ENCODE peak calls at places on chromosomes 4 and X, in seven cellular contexts. One of them, this sample, is unnamed.

GRCh38 chrX:17697191-17697590 is 40.1 kb upstream of the SCML1 start:
- DNase-seq in transverse colon: no peak
- DNase-seq in K562: no peak
- DNase-seq in GM12878: no peak
- DNase-seq in sigmoid colon: no peak
- DNase-seq in endothelial cell of umbilical vein: peak
- DNase-seq in HepG2: peak
- DNase-seq in this sample: no peak

GRCh38 chr4:27692868-27693634 is 832.4 kb downstream of the STIM2 start:
- DNase-seq in transverse colon: no peak
- DNase-seq in K562: no peak
- DNase-seq in GM12878: no peak
- DNase-seq in sigmoid colon: no peak
- DNase-seq in endothelial cell of umbilical vein: no peak
- DNase-seq in HepG2: no peak
- DNase-seq in this sample: no peak

GRCh38 chr4:77220841-77221613 is 64.0 kb downstream of the CCNG2 start:
- DNase-seq in transverse colon: no peak
- DNase-seq in K562: peak
- DNase-seq in GM12878: no peak
- DNase-seq in sigmoid colon: no peak
- DNase-seq in endothelial cell of umbilical vein: no peak
- DNase-seq in HepG2: no peak
- DNase-seq in this sample: no peak

GRCh38 chrX:67619253-67619652 is 75.4 kb downstream of the AR start:
- DNase-seq in transverse colon: no peak
- DNase-seq in K562: no peak
- DNase-seq in GM12878: no peak
- DNase-seq in sigmoid colon: no peak
- DNase-seq in endothelial cell of umbilical vein: peak
- DNase-seq in HepG2: no peak
- DNase-seq in this sample: no peak

GRCh38 chrX:13702390-13702789 is 13.5 kb downstream of the RAB9A start:
- DNase-seq in transverse colon: no peak
- DNase-seq in K562: no peak
- DNase-seq in GM12878: no peak
- DNase-seq in sigmoid colon: no peak
- DNase-seq in endothelial cell of umbilical vein: no peak
- DNase-seq in HepG2: no peak
- DNase-seq in this sample: no peak

GRCh38 chr4:151035321-151035720 is 20.2 kb upstream of the LRBA start:
- DNase-seq in transverse colon: peak
- DNase-seq in K562: no peak
- DNase-seq in GM12878: no peak
- DNase-seq in sigmoid colon: no peak
- DNase-seq in endothelial cell of umbilical vein: no peak
- DNase-seq in HepG2: peak
- DNase-seq in this sample: no peak

GRCh38 chrX:262391-262909 is 18.7 kb upstream of the PLCXD1 start:
- DNase-seq in transverse colon: no peak
- DNase-seq in K562: no peak
- DNase-seq in GM12878: no peak
- DNase-seq in sigmoid colon: peak
- DNase-seq in endothelial cell of umbilical vein: no peak
- DNase-seq in HepG2: peak
- DNase-seq in this sample: no peak

GRCh38 chrX:55312655-55313054 is 47.9 kb upstream of the PAGE3 start:
- DNase-seq in transverse colon: no peak
- DNase-seq in K562: no peak
- DNase-seq in GM12878: no peak
- DNase-seq in sigmoid colon: no peak
- DNase-seq in endothelial cell of umbilical vein: no peak
- DNase-seq in HepG2: no peak
- DNase-seq in this sample: no peak

GRCh38 chrX:5163663-5164062 is 1065.0 kb downstream of the NLGN4X start:
- DNase-seq in transverse colon: no peak
- DNase-seq in K562: no peak
- DNase-seq in GM12878: no peak
- DNase-seq in sigmoid colon: no peak
- DNase-seq in endothelial cell of umbilical vein: no peak
- DNase-seq in HepG2: no peak
- DNase-seq in this sample: no peak

GRCh38 chr4:78902313-78902712 is 36.9 kb downstream of the PAQR3 start:
- DNase-seq in transverse colon: no peak
- DNase-seq in K562: no peak
- DNase-seq in GM12878: no peak
- DNase-seq in sigmoid colon: no peak
- DNase-seq in endothelial cell of umbilical vein: no peak
- DNase-seq in HepG2: peak
- DNase-seq in this sample: no peak

GRCh38 chrX:110657073-110657472 is 138.5 kb downstream of the CHRDL1 start:
- DNase-seq in transverse colon: no peak
- DNase-seq in K562: no peak
- DNase-seq in GM12878: no peak
- DNase-seq in sigmoid colon: no peak
- DNase-seq in endothelial cell of umbilical vein: no peak
- DNase-seq in HepG2: no peak
- DNase-seq in this sample: no peak

GRCh38 chr4:60133414-60133813 is 1066.7 kb upstream of the ADGRL3 start:
- DNase-seq in transverse colon: no peak
- DNase-seq in K562: no peak
- DNase-seq in GM12878: no peak
- DNase-seq in sigmoid colon: no peak
- DNase-seq in endothelial cell of umbilical vein: no peak
- DNase-seq in HepG2: no peak
- DNase-seq in this sample: no peak

GRCh38 chr4:34732579-34732978 is 1511.7 kb downstream of the ARAP2 start:
- DNase-seq in transverse colon: no peak
- DNase-seq in K562: no peak
- DNase-seq in GM12878: no peak
- DNase-seq in sigmoid colon: no peak
- DNase-seq in endothelial cell of umbilical vein: no peak
- DNase-seq in HepG2: peak
- DNase-seq in this sample: no peak

GRCh38 chr4:82431026-82431745 is 796 bp downstream of the ENOPH1 start:
- DNase-seq in transverse colon: peak
- DNase-seq in K562: peak
- DNase-seq in GM12878: no peak
- DNase-seq in sigmoid colon: no peak
- DNase-seq in endothelial cell of umbilical vein: no peak
- DNase-seq in HepG2: no peak
- DNase-seq in this sample: peak

DNA sequence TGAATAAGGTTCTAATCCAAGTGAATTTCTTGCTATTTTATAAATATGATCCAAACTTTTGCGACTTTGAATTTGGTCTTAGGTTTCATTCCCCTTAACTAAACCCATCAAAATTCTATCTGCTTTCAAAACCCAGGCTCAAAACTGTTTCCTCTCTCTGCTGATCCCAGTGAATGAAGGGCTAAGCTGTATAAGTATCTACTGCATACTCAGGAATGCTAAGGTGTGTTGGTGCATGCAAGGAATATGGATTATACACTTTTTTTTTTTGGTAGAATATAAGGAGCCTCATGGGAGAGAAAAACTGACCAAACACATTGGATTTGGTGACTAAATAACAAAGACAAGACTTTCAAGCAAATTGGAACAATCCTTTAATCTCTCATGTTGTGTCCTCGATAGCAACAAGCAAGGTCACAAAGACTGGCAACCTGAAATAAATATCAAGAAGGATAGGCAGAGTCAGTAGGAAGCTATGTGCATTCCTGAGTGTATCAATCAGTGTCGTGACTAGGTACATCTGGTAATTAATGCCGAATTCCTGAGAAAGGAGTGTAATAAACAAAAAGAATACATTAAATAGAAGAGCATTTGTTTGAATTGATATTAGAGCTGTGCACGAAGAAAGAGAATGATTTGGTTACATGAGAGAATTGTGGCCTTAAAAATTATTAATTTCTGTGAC is 74.3 kb upstream of the KCTD8 start:
- DNase-seq in transverse colon: no peak
- DNase-seq in K562: no peak
- DNase-seq in GM12878: no peak
- DNase-seq in sigmoid colon: no peak
- DNase-seq in endothelial cell of umbilical vein: no peak
- DNase-seq in HepG2: no peak
- DNase-seq in this sample: no peak
- H3K4me3 ChIP-seq in transverse colon: no peak
- H3K4me3 ChIP-seq in K562: no peak
- H3K4me3 ChIP-seq in GM12878: no peak
- H3K4me3 ChIP-seq in sigmoid colon: no peak
- H3K4me3 ChIP-seq in endothelial cell of umbilical vein: no peak
- H3K4me3 ChIP-seq in HepG2: no peak
- H3K4me3 ChIP-seq in this sample: no peak

GRCh38 chrX:71106427-71106826 is at the start of gene CXorf65:
- DNase-seq in transverse colon: no peak
- DNase-seq in K562: no peak
- DNase-seq in GM12878: no peak
- DNase-seq in sigmoid colon: no peak
- DNase-seq in endothelial cell of umbilical vein: no peak
- DNase-seq in HepG2: no peak
- DNase-seq in this sample: no peak

GRCh38 chrX:71100581-71101505 is 5.2 kb downstream of the FOXO4 start:
- DNase-seq in transverse colon: no peak
- DNase-seq in K562: peak
- DNase-seq in GM12878: no peak
- DNase-seq in sigmoid colon: no peak
- DNase-seq in endothelial cell of umbilical vein: no peak
- DNase-seq in HepG2: no peak
- DNase-seq in this sample: no peak

GRCh38 chrX:71105638-71106037 is 902 bp downstream of the CXorf65 start:
- DNase-seq in transverse colon: no peak
- DNase-seq in K562: no peak
- DNase-seq in GM12878: no peak
- DNase-seq in sigmoid colon: no peak
- DNase-seq in endothelial cell of umbilical vein: no peak
- DNase-seq in HepG2: no peak
- DNase-seq in this sample: no peak

GRCh38 chrX:71102292-71102691 is 4.2 kb downstream of the CXorf65 start:
- DNase-seq in transverse colon: no peak
- DNase-seq in K562: no peak
- DNase-seq in GM12878: no peak
- DNase-seq in sigmoid colon: no peak
- DNase-seq in endothelial cell of umbilical vein: no peak
- DNase-seq in HepG2: no peak
- DNase-seq in this sample: no peak

GRCh38 chrX:71103110-71103983 is 3.2 kb downstream of the CXorf65 start:
- DNase-seq in transverse colon: peak
- DNase-seq in K562: peak
- DNase-seq in GM12878: no peak
- DNase-seq in sigmoid colon: peak
- DNase-seq in endothelial cell of umbilical vein: no peak
- DNase-seq in HepG2: no peak
- DNase-seq in this sample: no peak
- TF ChIP-seq POLR2A in transverse colon: no peak
- TF ChIP-seq POLR2A in K562: peak
- TF ChIP-seq POLR2A in GM12878: no peak
- TF ChIP-seq POLR2A in sigmoid colon: no peak
- TF ChIP-seq POLR2A in endothelial cell of umbilical vein: no peak
- TF ChIP-seq POLR2A in HepG2: no peak
- TF ChIP-seq POLR2A in this sample: no peak

DNA sequence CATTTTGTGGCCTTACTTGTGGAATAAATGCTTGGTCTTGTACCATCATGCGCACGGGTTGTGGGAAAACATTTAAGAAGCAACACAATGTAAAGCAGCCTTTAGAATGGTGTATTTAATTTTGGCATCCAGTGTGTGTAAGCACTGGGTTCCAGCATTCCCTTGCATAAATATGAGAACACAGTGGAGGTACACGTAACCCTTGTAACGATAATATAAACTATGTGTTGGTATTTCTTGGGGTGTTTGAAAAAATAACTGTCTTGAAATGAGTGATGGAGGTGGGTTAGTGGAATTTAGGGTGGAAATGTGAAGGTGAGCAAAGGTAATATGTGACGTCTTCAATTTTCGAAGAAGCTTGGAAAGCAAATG is 2.1 kb downstream of the DCUN1D4 start:
- DNase-seq in transverse colon: no peak
- DNase-seq in K562: no peak
- DNase-seq in GM12878: peak
- DNase-seq in sigmoid colon: no peak
- DNase-seq in endothelial cell of umbilical vein: no peak
- DNase-seq in HepG2: no peak
- DNase-seq in this sample: no peak
- TF ChIP-seq POLR2AphosphoS5 in transverse colon: no peak
- TF ChIP-seq POLR2AphosphoS5 in K562: no peak
- TF ChIP-seq POLR2AphosphoS5 in GM12878: no peak
- TF ChIP-seq POLR2AphosphoS5 in sigmoid colon: no peak
- TF ChIP-seq POLR2AphosphoS5 in endothelial cell of umbilical vein: no peak
- TF ChIP-seq POLR2AphosphoS5 in HepG2: no peak
- TF ChIP-seq POLR2AphosphoS5 in this sample: no peak

GRCh38 chr4:123401466-123402175 is 5.0 kb downstream of the SPRY1 start:
- DNase-seq in transverse colon: no peak
- DNase-seq in K562: no peak
- DNase-seq in GM12878: no peak
- DNase-seq in sigmoid colon: no peak
- DNase-seq in endothelial cell of umbilical vein: no peak
- DNase-seq in HepG2: no peak
- DNase-seq in this sample: no peak

GRCh38 chr4:123403205-123403604 is 6.6 kb downstream of the SPRY1 start:
- DNase-seq in transverse colon: no peak
- DNase-seq in K562: no peak
- DNase-seq in GM12878: no peak
- DNase-seq in sigmoid colon: no peak
- DNase-seq in endothelial cell of umbilical vein: no peak
- DNase-seq in HepG2: no peak
- DNase-seq in this sample: no peak

GRCh38 chr4:123408471-123409084 is 12.0 kb downstream of the SPRY1 start:
- DNase-seq in transverse colon: no peak
- DNase-seq in K562: no peak
- DNase-seq in GM12878: no peak
- DNase-seq in sigmoid colon: no peak
- DNase-seq in endothelial cell of umbilical vein: no peak
- DNase-seq in HepG2: no peak
- DNase-seq in this sample: no peak

GRCh38 chr4:123406862-123407261 is 10.3 kb downstream of the SPRY1 start:
- DNase-seq in transverse colon: no peak
- DNase-seq in K562: no peak
- DNase-seq in GM12878: no peak
- DNase-seq in sigmoid colon: no peak
- DNase-seq in endothelial cell of umbilical vein: no peak
- DNase-seq in HepG2: no peak
- DNase-seq in this sample: no peak

DNA sequence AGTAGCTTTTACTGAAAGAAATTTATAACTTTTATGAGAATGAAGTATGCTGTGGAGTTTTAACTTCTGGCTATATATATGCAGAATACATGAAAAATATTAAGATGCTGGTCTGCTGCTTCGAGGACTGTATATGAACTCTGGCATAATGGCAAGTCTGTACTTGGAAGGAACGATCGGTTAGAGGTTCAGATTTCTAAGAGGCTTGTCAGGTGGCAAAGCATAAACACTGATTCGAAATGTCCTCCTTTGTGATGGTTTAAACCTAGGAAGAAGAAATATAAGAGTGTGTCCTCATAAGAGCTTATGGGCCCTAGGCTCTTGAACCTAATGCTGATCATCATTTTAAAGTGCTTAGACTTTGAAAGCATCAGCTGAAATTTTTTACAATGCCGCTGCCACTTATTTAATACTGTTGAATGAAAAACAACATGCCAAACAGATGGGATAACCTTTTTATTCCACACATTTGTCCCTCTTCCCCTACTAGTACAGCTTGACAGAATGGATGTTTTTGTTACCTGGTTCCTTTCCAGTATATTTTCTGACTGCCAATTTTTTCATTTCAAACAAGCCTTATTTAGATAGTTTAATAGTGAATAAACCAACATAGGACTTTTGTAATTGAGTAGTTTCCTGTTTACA is 8.7 kb downstream of the SPRY1 start:
- DNase-seq in transverse colon: no peak
- DNase-seq in K562: no peak
- DNase-seq in GM12878: no peak
- DNase-seq in sigmoid colon: no peak
- DNase-seq in endothelial cell of umbilical vein: no peak
- DNase-seq in HepG2: no peak
- DNase-seq in this sample: no peak
- H3K4me3 ChIP-seq in transverse colon: no peak
- H3K4me3 ChIP-seq in K562: no peak
- H3K4me3 ChIP-seq in GM12878: no peak
- H3K4me3 ChIP-seq in sigmoid colon: peak
- H3K4me3 ChIP-seq in endothelial cell of umbilical vein: no peak
- H3K4me3 ChIP-seq in HepG2: no peak
- H3K4me3 ChIP-seq in this sample: peak

This sample was measured in breast epithelium.